ENCODE peak calls at places on chromosome X, in seven cellular contexts. I, J, O, E, A, X and N are unnamed samples.
A peak's percentile ranks its signal among the peaks of the same experiment; 100 is the strongest.

GRCh38 chrX:14963447-14964236 is 90.4 kb downstream of the MOSPD2 start:
- DNase-seq in I (peak; percentile 75), J (peak; percentile 14), O (no peak), E (no peak), A (peak; percentile 90), X (no peak), N (peak; percentile 54)

GRCh38 chrX:48939417-48940228 is 17.8 kb downstream of the OTUD5 start:
- DNase-seq in I (no peak), J (no peak), O (no peak), E (no peak), A (no peak), X (no peak), N (no peak)

GRCh38 chrX:37785569-37785968 is 5.7 kb downstream of the CYBB start:
- DNase-seq in I (peak; percentile 12), J (peak; percentile 1), O (no peak), E (no peak), A (peak; percentile 21), X (peak; percentile 87), N (no peak)

GRCh38 chrX:97672138-97672537 is 788.4 kb downstream of the RPA4 start:
- DNase-seq in I (no peak), J (no peak), O (no peak), E (no peak), A (no peak), X (no peak), N (no peak)

GRCh38 chrX:105488731-105489130 is 268.2 kb upstream of the TEX13A start:
- DNase-seq in I (no peak), J (peak; percentile 38), O (no peak), E (no peak), A (no peak), X (no peak), N (no peak)

GRCh38 chrX:17549005-17549685 is 174.1 kb downstream of the NHS start:
- DNase-seq in I (no peak), J (no peak), O (no peak), E (no peak), A (no peak), X (no peak), N (no peak)

GRCh38 chrX:151396042-151396826 is 772 bp upstream of the VMA21 start:
- DNase-seq in I (peak; percentile 67), J (peak; percentile 81), O (peak; percentile 7), E (no peak), A (no peak), X (peak; percentile 71), N (peak; percentile 84)

GRCh38 chrX:8738588-8739189 is 6.8 kb upstream of the ANOS1 start:
- DNase-seq in I (no peak), J (peak; percentile 45), O (no peak), E (no peak), A (no peak), X (peak; percentile 55), N (peak; percentile 36)

GRCh38 chrX:37926700-37927099 is 79.3 kb upstream of the DYNLT3 start:
- DNase-seq in I (peak; percentile 37), J (peak; percentile 55), O (no peak), E (no peak), A (no peak), X (peak; percentile 42), N (peak; percentile 58)

GRCh38 chrX:154056739-154057367 is 37.2 kb upstream of the IRAK1 start:
- DNase-seq in I (no peak), J (no peak), O (no peak), E (peak; percentile 37), A (peak; percentile 16), X (peak; percentile 75), N (peak; percentile 50)

GRCh38 chrX:146278381-146278780 is 460.8 kb downstream of the SLITRK2 start:
- DNase-seq in I (no peak), J (no peak), O (no peak), E (peak; percentile 21), A (no peak), X (peak; percentile 71), N (no peak)

GRCh38 chrX:24799565-24799964 is 105.8 kb downstream of the POLA1 start:
- DNase-seq in I (no peak), J (no peak), O (no peak), E (no peak), A (no peak), X (no peak), N (no peak)

GRCh38 chrX:100587846-100588245 is 3.1 kb downstream of the TNMD start:
- DNase-seq in I (no peak), J (peak; percentile 6), O (no peak), E (no peak), A (no peak), X (no peak), N (peak; percentile 53)

GRCh38 chrX:77622672-77623071 is 163.3 kb downstream of the ATRX start:
- DNase-seq in I (no peak), J (no peak), O (no peak), E (no peak), A (no peak), X (no peak), N (no peak)

GRCh38 chrX:4710618-4711433 is 997.4 kb upstream of the PRKX start:
- DNase-seq in I (peak; percentile 6), J (no peak), O (no peak), E (peak; percentile 26), A (peak; percentile 80), X (peak; percentile 71), N (no peak)

GRCh38 chrX:66203114-66203513 is 39.1 kb downstream of the HEPH start:
- DNase-seq in I (no peak), J (no peak), O (no peak), E (no peak), A (no peak), X (no peak), N (no peak)

GRCh38 chrX:153474266-153474665 is 3.9 kb upstream of the HAUS7 start:
- DNase-seq in I (no peak), J (no peak), O (no peak), E (no peak), A (no peak), X (peak; percentile 13), N (no peak)

GRCh38 chrX:12567857-12568256 is 223.4 kb upstream of the PRPS2 start:
- DNase-seq in I (no peak), J (peak; percentile 25), O (no peak), E (no peak), A (no peak), X (peak; percentile 7), N (peak; percentile 8)

GRCh38 chrX:121479406-121479805 is 432.0 kb downstream of the GLUD2 start:
- DNase-seq in I (no peak), J (peak; percentile 27), O (no peak), E (no peak), A (no peak), X (peak; percentile 2), N (no peak)

GRCh38 chrX:1394731-1395501 is 3.0 kb upstream of the SLC25A6 start:
- DNase-seq in I (no peak), J (no peak), O (no peak), E (no peak), A (no peak), X (no peak), N (no peak)
- H3K4me3 ChIP-seq in I (peak overlapping the region; percentile 26), J (peak overlapping the region; percentile 61), O (no peak overlapping the region), E (no peak overlapping the region), A (no peak overlapping the region), X (no peak overlapping the region), N (peak overlapping the region; percentile 29)

DNA sequence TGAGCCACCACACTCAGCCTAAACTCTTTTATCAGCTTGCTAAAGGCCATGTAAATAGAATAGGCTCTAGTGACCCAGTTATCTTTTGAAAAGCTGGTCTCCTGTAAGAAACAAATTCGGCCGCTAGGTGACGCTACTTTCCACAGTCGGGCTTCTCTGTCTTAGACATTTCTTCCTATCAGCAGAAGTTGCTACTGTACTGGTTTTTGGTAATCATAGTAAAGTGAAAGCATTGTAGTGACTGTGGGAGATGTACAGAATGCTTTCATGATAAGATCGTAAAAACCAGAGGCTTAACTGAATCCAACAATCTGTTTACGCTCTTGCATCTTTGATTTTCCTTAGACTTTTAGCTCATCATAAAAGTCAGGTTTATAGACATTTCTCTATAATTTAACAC is 82.6 kb downstream of the GK start:
- DNase-seq in I (peak; percentile 22), J (peak; percentile 62), O (peak; percentile 18), E (peak; percentile 3), A (peak; percentile 47), X (peak; percentile 73), N (peak; percentile 68)
- TF ChIP-seq CTCF in I (peak; percentile 63), J (peak; percentile 83), O (peak; percentile 59), E (peak; percentile 70), A (peak; percentile 90), X (peak; percentile 62), N (peak; percentile 74)

DNA sequence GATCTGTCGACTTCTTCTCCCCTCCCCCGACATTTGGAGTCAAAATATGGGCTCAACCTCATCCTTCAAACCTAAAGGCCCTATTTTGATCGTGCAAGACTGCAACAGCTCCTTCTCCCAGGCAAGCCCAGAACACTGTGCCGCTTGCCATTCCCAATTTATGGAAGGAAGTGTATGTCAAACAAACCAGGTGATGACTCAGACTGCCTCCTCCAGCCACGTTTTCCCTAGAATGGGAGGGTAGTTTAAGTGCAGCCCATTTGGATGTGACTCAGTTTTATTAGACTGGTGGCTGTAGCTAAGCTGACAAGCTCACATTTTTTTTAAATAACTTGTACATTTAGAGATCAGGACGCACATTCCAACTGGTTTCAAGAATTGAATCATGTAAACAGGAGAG is 570.4 kb upstream of the DIPK2B start:
- DNase-seq in I (peak; percentile 95), J (peak; percentile 97), O (peak; percentile 5), E (no peak), A (peak; percentile 93), X (peak; percentile 56), N (peak; percentile 94)
- H3K4me3 ChIP-seq in I (peak overlapping the region; percentile 91), J (peak overlapping the region; percentile 83), O (peak overlapping the region; percentile 58), E (peak overlapping the region; percentile 22), A (peak overlapping the region; percentile 91), X (peak overlapping the region; percentile 66), N (peak overlapping the region; percentile 79)

DNA sequence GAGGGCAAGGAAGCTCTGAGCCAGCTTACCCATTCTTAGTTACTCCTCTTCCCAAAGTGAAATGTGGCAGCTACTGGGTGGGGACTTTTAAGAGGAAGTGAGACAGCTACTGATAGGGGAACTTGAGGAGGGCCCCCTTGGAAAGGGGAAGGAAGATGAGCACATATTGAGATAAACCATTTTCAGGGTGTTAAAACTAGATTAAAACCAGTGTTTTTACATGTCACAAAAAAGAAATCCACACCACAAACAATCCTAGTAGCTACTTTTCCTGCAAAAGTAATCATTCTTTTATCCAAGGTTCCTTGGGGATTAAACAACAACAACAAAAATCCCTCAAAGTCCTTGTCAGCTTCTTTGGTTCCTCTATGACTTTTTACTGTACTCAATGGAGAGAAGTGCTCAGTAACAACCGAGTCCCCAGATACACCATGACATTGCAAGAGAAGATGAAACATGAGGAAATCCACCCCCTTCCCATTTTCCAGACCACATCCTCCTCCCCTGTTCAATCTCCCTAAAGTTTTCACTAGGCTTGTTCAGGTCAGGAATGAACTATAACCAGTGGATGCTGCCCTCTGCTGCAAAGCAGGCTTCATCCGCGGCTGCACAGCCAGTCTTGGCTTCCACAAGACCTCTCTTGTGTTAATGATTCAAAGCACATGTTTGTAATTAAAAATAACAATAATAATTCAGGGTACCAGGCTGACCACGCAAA is 113.5 kb upstream of the TMEM164 start:
- DNase-seq in I (peak; percentile 29), J (peak; percentile 42), O (no peak), E (peak; percentile 51), A (no peak), X (peak; percentile 84), N (peak; percentile 22)
- TF ChIP-seq CTCF in I (peak; percentile 38), J (peak; percentile 43), O (no peak), E (no peak), A (peak; percentile 26), X (peak; percentile 38), N (peak; percentile 30)